ENCODE peak calls at places on chromosomes 5 and 9, in four cellular contexts. One of them, this sample, is unnamed.

GRCh38 chr5:102307232-102307631 is 11.1 kb upstream of the SLCO4C1 start:
- DNase-seq in cardiac fibroblast: no peak
- DNase-seq in nephron progenitor cell: no peak
- DNase-seq in Kasumi-1: no peak
- DNase-seq in this sample: no peak

GRCh38 chr5:126745259-126745992 is 31.5 kb upstream of the LMNB1 start:
- DNase-seq in cardiac fibroblast: no peak
- DNase-seq in nephron progenitor cell: peak
- DNase-seq in Kasumi-1: no peak
- DNase-seq in this sample: no peak

GRCh38 chr5:111295649-111296048 is 71.5 kb downstream of the CAMK4 start:
- DNase-seq in Kasumi-1: no peak
- DNase-seq in nephron progenitor cell: no peak
- DNase-seq in cardiac fibroblast: no peak
- DNase-seq in this sample: no peak

GRCh38 chr5:50751064-50751657 is 84.7 kb downstream of the PARP8 start:
- DNase-seq in Kasumi-1: peak
- DNase-seq in cardiac fibroblast: peak
- DNase-seq in nephron progenitor cell: peak
- DNase-seq in this sample: peak

GRCh38 chr5:32501623-32502022 is 57.1 kb upstream of the ZFR start:
- DNase-seq in cardiac fibroblast: no peak
- DNase-seq in nephron progenitor cell: no peak
- DNase-seq in Kasumi-1: no peak
- DNase-seq in this sample: peak

GRCh38 chr5:178277866-178278265 is 45.3 kb upstream of the PHYKPL start:
- DNase-seq in Kasumi-1: no peak
- DNase-seq in nephron progenitor cell: no peak
- DNase-seq in cardiac fibroblast: no peak
- DNase-seq in this sample: no peak

GRCh38 chr9:136138566-136138965 is 19.9 kb upstream of the TMEM250 start:
- DNase-seq in cardiac fibroblast: peak
- DNase-seq in Kasumi-1: peak
- DNase-seq in nephron progenitor cell: peak
- DNase-seq in this sample: peak

GRCh38 chr9:38724749-38725148 is 4.8 kb upstream of the FAM240B start:
- DNase-seq in nephron progenitor cell: no peak
- DNase-seq in Kasumi-1: no peak
- DNase-seq in cardiac fibroblast: no peak
- DNase-seq in this sample: no peak

GRCh38 chr5:89992201-89992600 is 417.4 kb downstream of the CETN3 start:
- DNase-seq in nephron progenitor cell: no peak
- DNase-seq in Kasumi-1: no peak
- DNase-seq in cardiac fibroblast: no peak
- DNase-seq in this sample: no peak

GRCh38 chr5:32692066-32692746 is 18.9 kb upstream of the NPR3 start:
- DNase-seq in Kasumi-1: no peak
- DNase-seq in cardiac fibroblast: peak
- DNase-seq in nephron progenitor cell: no peak
- DNase-seq in this sample: peak

GRCh38 chr9:114279693-114280092 is 43.2 kb upstream of the ORM1 start:
- DNase-seq in Kasumi-1: no peak
- DNase-seq in cardiac fibroblast: no peak
- DNase-seq in nephron progenitor cell: no peak
- DNase-seq in this sample: no peak

GRCh38 chr9:138006576-138007233 is 129.1 kb downstream of the CACNA1B start:
- DNase-seq in Kasumi-1: no peak
- DNase-seq in cardiac fibroblast: no peak
- DNase-seq in nephron progenitor cell: no peak
- DNase-seq in this sample: no peak

GRCh38 chr9:35669331-35670145 is 4.2 kb upstream of the CA9 start:
- DNase-seq in Kasumi-1: no peak
- DNase-seq in nephron progenitor cell: no peak
- DNase-seq in cardiac fibroblast: no peak
- DNase-seq in this sample: peak

GRCh38 chr9:93589688-93590087 is 13.3 kb downstream of the PHF2 start:
- DNase-seq in nephron progenitor cell: peak
- DNase-seq in Kasumi-1: no peak
- DNase-seq in cardiac fibroblast: peak
- DNase-seq in this sample: peak

GRCh38 chr5:111299831-111300432 is 75.7 kb downstream of the CAMK4 start:
- DNase-seq in nephron progenitor cell: no peak
- DNase-seq in Kasumi-1: no peak
- DNase-seq in cardiac fibroblast: no peak
- DNase-seq in this sample: no peak